ENCODE peak calls at places on chromosomes 16 and 17, in eight cellular contexts. V is GDM1; F is GM23248; X is dorsolateral prefrontal cortex; G is kidney tubule cell; Z is effector CD4-positive, alpha-beta T cell; S is mesenteric fat pad; K is posterior cingulate gyrus. M is an unnamed sample.
A peak's percentile ranks its signal among the peaks of the same experiment; 100 is the strongest.

GRCh38 chr16:74896389-74897370 is 88.2 kb downstream of the WDR59 start:
- DNase-seq in G (peak; percentile 68), X (no peak), Z (no peak), K (no peak), V (no peak), S (no peak), F (peak; percentile 89), M (no peak)

GRCh38 chr17:49913226-49914095 is 55.5 kb upstream of the DLX4 start:
- DNase-seq in F (peak; percentile 87), G (peak; percentile 74), X (no peak), S (no peak), K (no peak), V (no peak), Z (no peak), M (no peak)

GRCh38 chr17:21029032-21029431 is 13.8 kb downstream of the USP22 start:
- DNase-seq in K (peak; percentile 87), Z (no peak), V (no peak), X (peak; percentile 55), S (peak; percentile 43), F (peak; percentile 97), G (peak; percentile 42), M (no peak)

GRCh38 chr16:72104905-72105304 is 11.3 kb downstream of the DHX38 start:
- DNase-seq in Z (no peak), F (no peak), K (no peak), G (no peak), X (no peak), V (no peak), S (peak; percentile 64), M (no peak)

GRCh38 chr17:16407911-16408588 is 7.3 kb upstream of the TRPV2 start:
- DNase-seq in K (peak; percentile 92), F (peak; percentile 54), S (no peak), Z (no peak), V (no peak), X (peak; percentile 61), G (peak; percentile 44), M (peak; percentile 55)

GRCh38 chr16:11034005-11034404 is 89.6 kb downstream of the CLEC16A start:
- DNase-seq in K (no peak), Z (no peak), F (peak; percentile 93), V (no peak), G (no peak), S (no peak), X (no peak), M (no peak)

GRCh38 chr17:64084086-64084939 is 45.6 kb downstream of the ERN1 start:
- DNase-seq in K (no peak), S (no peak), G (peak; percentile 64), X (no peak), F (peak; percentile 50), V (no peak), Z (no peak), M (peak; percentile 61)

GRCh38 chr17:47205419-47205963 is 3.7 kb upstream of the MYL4 start:
- DNase-seq in G (peak; percentile 99), Z (peak; percentile 49), K (no peak), V (no peak), F (peak; percentile 65), X (no peak), S (no peak), M (peak; percentile 64)

GRCh38 chr17:36608794-36609497 is 7.6 kb downstream of the MRM1 start:
- DNase-seq in S (no peak), F (peak; percentile 49), G (peak; percentile 56), V (no peak), Z (no peak), X (peak; percentile 79), K (peak; percentile 96), M (peak; percentile 63)

GRCh38 chr17:78798695-78799559 is 16.9 kb upstream of the CYTH1 start:
- DNase-seq in G (peak; percentile 22), F (peak; percentile 58), Z (no peak), V (no peak), K (no peak), X (no peak), S (no peak), M (no peak)

GRCh38 chr16:78987676-78988075 is 612.9 kb downstream of the MAF start:
- DNase-seq in F (no peak), Z (no peak), V (no peak), K (no peak), S (no peak), G (no peak), X (no peak), M (no peak)

GRCh38 chr16:74811911-74812310 is 37.3 kb upstream of the FA2H start:
- DNase-seq in X (no peak), Z (no peak), S (no peak), F (no peak), K (no peak), V (no peak), G (no peak), M (no peak)

GRCh38 chr17:32227910-32228309 is 37.7 kb upstream of the RHBDL3 start:
- DNase-seq in Z (no peak), K (no peak), G (no peak), S (no peak), V (no peak), X (no peak), F (no peak), M (no peak)

GRCh38 chr16:58426960-58427359 is 34.7 kb downstream of the GINS3 start:
- DNase-seq in V (no peak), X (peak; percentile 46), K (no peak), G (no peak), F (no peak), Z (no peak), S (no peak), M (peak; percentile 10)

GRCh38 chr17:41571561-41572434 is at the start of gene KRT9:
- DNase-seq in S (no peak), K (peak; percentile 61), Z (no peak), X (no peak), F (no peak), V (no peak), G (no peak), M (no peak)

GRCh38 chr17:17157041-17157440 is 49.1 kb downstream of the PLD6 start:
- DNase-seq in F (no peak), S (no peak), Z (no peak), G (no peak), V (no peak), X (no peak), K (no peak), M (no peak)

GRCh38 chr17:73430165-73430680 is 118.4 kb upstream of the CDC42EP4 start:
- DNase-seq in X (no peak), G (no peak), V (no peak), K (peak; percentile 21), F (no peak), Z (no peak), S (no peak), M (no peak)

GRCh38 chr16:1990336-1991134 is 765 bp downstream of the SYNGR3 start:
- DNase-seq in S (no peak), X (no peak), G (no peak), V (no peak), F (no peak), K (peak; percentile 86), Z (no peak), M (peak; percentile 84)

GRCh38 chr16:79261944-79262552 is 338.5 kb downstream of the MAF start:
- DNase-seq in K (no peak), Z (no peak), F (no peak), V (no peak), S (no peak), G (no peak), X (no peak), M (no peak)

GRCh38 chr17:5391678-5392077 is 27.8 kb downstream of the NUP88 start:
- DNase-seq in V (no peak), Z (no peak), F (no peak), G (no peak), K (no peak), S (no peak), X (no peak), M (no peak)

GRCh38 chr17:75144816-75145511 is 9.3 kb downstream of the JPT1 start:
- DNase-seq in V (no peak), Z (no peak), F (no peak), S (peak; percentile 49), K (peak; percentile 48), X (peak; percentile 8), G (no peak), M (no peak)

GRCh38 chr17:77365584-77366186 is 224.9 kb downstream of the SEC14L1 start:
- DNase-seq in Z (no peak), V (peak; percentile 18), G (peak; percentile 89), X (peak; percentile 74), K (peak; percentile 95), F (peak; percentile 93), S (no peak), M (peak; percentile 73)

GRCh38 chr16:47132310-47132709 is 11.4 kb downstream of the NETO2 start:
- DNase-seq in Z (no peak), V (no peak), S (no peak), G (no peak), X (no peak), F (no peak), K (no peak), M (no peak)

GRCh38 chr16:54402270-54402669 is 115.7 kb upstream of the IRX3 start:
- DNase-seq in S (no peak), K (no peak), F (peak; percentile 84), X (no peak), V (no peak), G (no peak), Z (no peak), M (no peak)

GRCh38 chr16:49492090-49492801 is 118.6 kb downstream of the C16orf78 start:
- DNase-seq in Z (no peak), K (peak; percentile 93), X (peak; percentile 27), G (peak; percentile 40), V (no peak), F (peak; percentile 39), S (peak; percentile 89), M (peak; percentile 60)

GRCh38 chr17:69609495-69610315 is 195.2 kb downstream of the MAP2K6 start:
- DNase-seq in G (peak; percentile 56), F (peak; percentile 60), Z (no peak), K (no peak), V (peak; percentile 2), X (no peak), S (no peak), M (peak; percentile 26)

GRCh38 chr16:24075929-24076716 is 180.0 kb upstream of the CACNG3 start:
- DNase-seq in G (peak; percentile 71), S (no peak), F (peak; percentile 2), X (no peak), Z (no peak), K (no peak), V (no peak), M (no peak)

GRCh38 chr17:6163632-6164319 is 93.6 kb downstream of the WSCD1 start:
- DNase-seq in G (no peak), V (no peak), Z (no peak), S (peak; percentile 87), K (no peak), F (no peak), X (peak; percentile 46), M (no peak)

GRCh38 chr17:48023408-48024148 is 14.0 kb downstream of the COPZ2 start:
- DNase-seq in S (peak; percentile 92), X (peak; percentile 88), F (peak; percentile 95), Z (peak; percentile 29), V (peak; percentile 13), K (peak; percentile 98), G (peak; percentile 84), M (peak; percentile 88)

GRCh38 chr17:7219812-7220592 is at the start of the genes ACADVL and DLG4:
- DNase-seq in Z (peak; percentile 69), X (peak; percentile 91), F (peak; percentile 98), V (peak; percentile 67), S (peak; percentile 98), G (peak; percentile 91), K (peak; percentile 99), M (peak; percentile 90)

GRCh38 chr16:61820398-61820797 is 215.8 kb downstream of the CDH8 start:
- DNase-seq in X (no peak), Z (no peak), G (peak; percentile 46), F (no peak), S (no peak), V (no peak), K (no peak), M (no peak)

GRCh38 chr17:63686138-63686685 is 13.7 kb downstream of the LIMD2 start:
- DNase-seq in K (no peak), F (no peak), Z (no peak), V (no peak), X (no peak), S (no peak), G (no peak), M (no peak)

GRCh38 chr17:77453613-77454559 is 313.1 kb downstream of the SEC14L1 start:
- DNase-seq in G (no peak), Z (peak; percentile 47), S (no peak), V (no peak), X (no peak), K (peak; percentile 88), F (no peak), M (peak; percentile 59)

GRCh38 chr17:40791808-40792436 is 7.8 kb downstream of the KRT28 start:
- DNase-seq in S (no peak), G (peak; percentile 56), X (no peak), F (peak; percentile 73), V (no peak), K (no peak), Z (no peak), M (no peak)

M was measured in mucosa of descending colon.